ENCODE peak calls at places on chromosome 12, in eight cellular contexts. J is CD8-positive, alpha-beta T cell; D is tibial nerve; L is activated CD8-positive, alpha-beta memory T cell treated with anti-CD3 and anti-CD28 coated beads for 24 hours; R is transverse colon; H is GM23338; O is EH; B is midbrain. E is an unnamed sample.

GRCh38 chr12:33192226-33192625 is 247.4 kb downstream of the SYT10 start:
- DNase-seq in J (no peak), D (no peak), L (no peak), R (no peak), H (no peak), O (no peak), B (no peak), E (no peak)

GRCh38 chr12:132642846-132643835 is 24.6 kb downstream of the P2RX2 start:
- DNase-seq in J (no peak), D (no peak), L (no peak), R (no peak), H (no peak), O (no peak), B (no peak), E (no peak)

GRCh38 chr12:57771873-57772428 is at the start of gene METTL1:
- DNase-seq in J (peak; percentile 82), D (peak; percentile 93), L (peak; percentile 98), R (peak; percentile 96), H (peak; percentile 99), O (peak; percentile 97), B (peak; percentile 95), E (peak; percentile 94)

GRCh38 chr12:77751939-77752338 is 78.8 kb upstream of the NAV3 start:
- DNase-seq in J (no peak), D (no peak), L (no peak), R (no peak), H (no peak), O (peak; percentile 3), B (no peak), E (peak; percentile 70)

GRCh38 chr12:127559349-127560040 is 707.5 kb upstream of the TMEM132C start:
- DNase-seq in J (no peak), D (peak; percentile 5), L (no peak), R (peak; percentile 22), H (peak; percentile 75), O (peak; percentile 99), B (no peak), E (peak; percentile 99)

GRCh38 chr12:88132387-88132786 is 9.5 kb downstream of the CEP290 start:
- DNase-seq in J (no peak), D (no peak), L (no peak), R (no peak), H (no peak), O (peak; percentile 9), B (no peak), E (no peak)

GRCh38 chr12:131223791-131224567 is 270.3 kb downstream of the ADGRD1 start:
- DNase-seq in J (no peak), D (no peak), L (no peak), R (no peak), H (peak; percentile 83), O (no peak), B (no peak), E (no peak)

GRCh38 chr12:88035907-88036289 is 6.7 kb upstream of the C12orf50 start:
- DNase-seq in J (no peak), D (no peak), L (no peak), R (peak; percentile 9), H (peak; percentile 4), O (no peak), B (no peak), E (no peak)

GRCh38 chr12:92736605-92737004 is 33.8 kb downstream of the PLEKHG7 start:
- DNase-seq in J (no peak), D (no peak), L (no peak), R (no peak), H (no peak), O (no peak), B (no peak), E (no peak)

GRCh38 chr12:121465921-121466799 is 66.2 kb downstream of the RNF34 start:
- DNase-seq in J (peak; percentile 34), D (no peak), L (peak; percentile 80), R (peak; percentile 46), H (peak; percentile 51), O (peak; percentile 43), B (no peak), E (no peak)

GRCh38 chr12:2191534-2192153 is 138.9 kb downstream of the CACNA1C start:
- DNase-seq in J (no peak), D (no peak), L (no peak), R (no peak), H (no peak), O (no peak), B (no peak), E (no peak)

E was measured in astrocyte.